ENCODE peak calls at places on chromosomes 5 and 9, in ten cellular contexts. J is neuronal stem cell; M is endodermal cell; X is OCI-LY7; T is CD4-positive, alpha-beta memory T cell; F is effector memory CD4-positive, alpha-beta T cell; S is stomach; Y is IMR-90; G is CD8-positive, alpha-beta memory T cell; D is cardiac muscle cell. K is an unnamed sample.
A peak's percentile ranks its signal among the peaks of the same experiment; 100 is the strongest.

GRCh38 chr5:154369682-154370081 is 76.1 kb upstream of the SAP30L start:
- DNase-seq in D (no peak), T (no peak), M (peak; percentile 69), S (no peak), F (no peak), G (no peak), J (no peak), X (no peak), Y (peak; percentile 36), K (no peak)

GRCh38 chr5:72517961-72518690 is 10.9 kb upstream of the ZNF366 start:
- DNase-seq in X (no peak), G (no peak), S (peak; percentile 72), Y (no peak), T (no peak), D (no peak), F (no peak), M (no peak), J (peak; percentile 49), K (no peak)

GRCh38 chr5:78727786-78728761 is 79.5 kb upstream of the LHFPL2 start:
- DNase-seq in S (peak; percentile 31), J (no peak), G (no peak), M (no peak), D (no peak), F (no peak), Y (no peak), X (peak; percentile 97), T (no peak), K (no peak)

GRCh38 chr5:72849546-72849945 is 33.1 kb downstream of the TNPO1 start:
- DNase-seq in G (no peak), Y (no peak), M (no peak), X (no peak), T (no peak), D (no peak), J (no peak), S (no peak), F (no peak), K (no peak)

GRCh38 chr5:76372320-76373054 is 30.6 kb upstream of the IQGAP2 start:
- DNase-seq in D (no peak), M (peak; percentile 71), Y (peak; percentile 95), J (no peak), G (no peak), F (no peak), S (no peak), T (no peak), X (no peak), K (no peak)

GRCh38 chr9:116905131-116905724 is 218.1 kb downstream of the TRIM32 start:
- DNase-seq in S (no peak), T (no peak), G (no peak), X (no peak), D (no peak), Y (no peak), F (no peak), M (no peak), J (peak; percentile 20), K (peak; percentile 35)

GRCh38 chr9:79382468-79382867 is 189.3 kb upstream of the TLE4 start:
- DNase-seq in Y (no peak), J (no peak), G (no peak), X (no peak), F (no peak), S (no peak), M (peak; percentile 67), D (no peak), T (no peak), K (no peak)

GRCh38 chr5:146516151-146516475 is at the start of gene GPR151:
- DNase-seq in S (no peak), Y (peak; percentile 9), X (no peak), T (no peak), G (no peak), F (no peak), D (peak; percentile 14), J (no peak), M (no peak), K (no peak)

GRCh38 chr5:178606269-178606668 is 16.1 kb upstream of the COL23A1 start:
- DNase-seq in J (no peak), F (no peak), Y (no peak), X (no peak), D (no peak), M (no peak), T (no peak), S (no peak), G (no peak), K (no peak)

GRCh38 chr5:6503342-6503741 is 54.7 kb downstream of the UBE2QL1 start:
- DNase-seq in G (no peak), F (no peak), X (no peak), S (no peak), Y (no peak), J (no peak), M (peak; percentile 10), T (no peak), D (no peak), K (no peak)

GRCh38 chr5:132305420-132305819 is 11.2 kb downstream of the SLC22A4 start:
- DNase-seq in F (no peak), Y (no peak), T (no peak), D (no peak), M (no peak), J (no peak), S (no peak), G (no peak), X (no peak), K (no peak)

GRCh38 chr5:87411586-87412416 is 929 bp downstream of the CCNH start:
- DNase-seq in Y (peak; percentile 63), T (peak; percentile 57), M (peak; percentile 57), F (no peak), D (no peak), G (peak; percentile 50), X (peak; percentile 46), S (peak; percentile 26), J (peak; percentile 0), K (peak; percentile 21)

GRCh38 chr5:95731571-95732554 is 727 bp downstream of the RHOBTB3 start:
- DNase-seq in M (peak; percentile 84), J (peak; percentile 32), Y (peak; percentile 34), F (no peak), S (peak; percentile 51), X (no peak), D (peak; percentile 60), T (peak; percentile 45), G (no peak), K (peak; percentile 71)

GRCh38 chr5:174608631-174609097 is 115.7 kb upstream of the MSX2 start:
- DNase-seq in S (peak; percentile 95), M (no peak), T (no peak), D (peak; percentile 28), F (no peak), Y (no peak), G (no peak), X (no peak), J (no peak), K (peak; percentile 23)

GRCh38 chr9:93253633-93254032 is 69.7 kb downstream of the WNK2 start:
- DNase-seq in X (no peak), T (no peak), D (no peak), F (no peak), G (no peak), J (no peak), S (no peak), M (no peak), Y (no peak), K (no peak)

DNA sequence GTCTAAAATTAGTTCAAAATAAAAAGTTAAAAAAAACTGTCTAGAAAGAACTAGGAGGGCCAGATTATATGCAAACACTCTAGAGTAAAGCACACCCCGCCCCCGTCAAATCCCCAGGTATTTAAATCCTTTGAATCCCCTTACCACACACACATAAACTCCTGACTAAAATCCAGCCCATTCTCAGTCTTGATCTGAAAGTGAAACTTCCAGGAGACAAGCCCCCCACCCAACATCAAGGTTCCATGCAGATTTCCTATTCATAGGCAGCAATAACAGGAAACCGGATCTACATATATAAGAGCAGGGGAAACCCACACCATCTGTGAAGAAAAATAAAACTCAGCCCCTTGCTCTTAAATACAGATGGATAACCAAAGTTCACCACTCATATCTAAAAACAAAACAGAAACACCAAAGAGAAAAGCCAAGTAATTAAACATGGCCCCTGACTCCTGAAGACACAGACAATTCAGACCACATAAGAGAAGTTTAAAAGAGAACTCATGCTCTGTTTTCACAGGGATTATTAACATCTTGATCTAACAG is 42.3 kb downstream of the MARCHF3 start:
- DNase-seq in G (no peak), T (peak; percentile 40), M (no peak), J (no peak), D (no peak), S (no peak), F (no peak), Y (no peak), X (peak; percentile 85), K (no peak)
- H3K27ac ChIP-seq in G (no peak overlapping the region), T (no peak overlapping the region), M (no peak overlapping the region), J (no peak overlapping the region), D (no peak overlapping the region), S (no peak overlapping the region), F (peak overlapping the region; percentile 6), Y (no peak overlapping the region), X (peak overlapping the region; percentile 94), K (no peak overlapping the region)

DNA sequence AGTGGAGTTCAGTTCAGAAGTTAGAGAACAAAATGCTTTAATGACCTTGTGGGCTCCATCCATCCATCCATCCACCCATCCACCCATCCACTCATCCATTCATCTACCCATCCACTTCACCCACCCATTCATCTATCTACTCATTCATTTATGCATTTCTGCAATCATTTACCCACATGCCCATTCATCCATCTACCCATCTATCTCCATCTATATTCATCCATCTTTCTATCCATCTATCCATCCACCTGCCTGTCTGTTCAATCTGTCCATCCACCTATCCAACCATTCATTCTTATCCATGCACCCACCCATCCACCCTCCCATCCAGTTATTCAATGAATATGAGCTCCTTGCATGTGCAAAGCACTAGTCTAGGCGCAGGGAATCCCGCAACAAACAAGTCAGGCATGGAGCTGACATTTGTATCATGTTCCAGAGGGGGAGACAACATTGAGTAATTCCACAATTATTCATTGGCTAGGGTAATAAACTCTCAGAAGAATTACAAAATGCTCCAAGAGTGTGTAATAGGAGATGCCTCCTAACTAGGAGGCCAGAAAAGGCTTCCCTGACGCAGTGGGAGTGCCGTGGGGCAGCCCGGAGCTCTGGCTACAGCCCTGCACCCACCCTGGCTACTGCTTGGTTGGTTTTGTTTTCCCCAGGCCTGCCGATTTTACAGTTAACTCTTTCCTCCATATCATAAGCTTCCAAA is 211.2 kb downstream of the NXNL2 start:
- DNase-seq in J (no peak), S (no peak), T (no peak), F (no peak), M (no peak), G (no peak), Y (peak; percentile 95), X (no peak), D (no peak), K (no peak)
- H3K27ac ChIP-seq in J (no peak overlapping the region), S (peak overlapping the region; percentile 78), T (no peak overlapping the region), F (no peak overlapping the region), M (no peak overlapping the region), G (no peak overlapping the region), Y (peak overlapping the region; percentile 93), X (no peak overlapping the region), D (peak overlapping the region; percentile 73), K (no peak overlapping the region)

GRCh38 chr5:98069876-98070512 is 703.5 kb upstream of the RGMB start:
- DNase-seq in D (no peak), X (no peak), G (no peak), S (no peak), T (no peak), M (no peak), F (no peak), Y (peak; percentile 43), J (no peak), K (no peak)
- H3K27ac ChIP-seq in D (no peak overlapping the region), X (no peak overlapping the region), G (no peak overlapping the region), S (no peak overlapping the region), T (no peak overlapping the region), M (no peak overlapping the region), F (no peak overlapping the region), Y (no peak overlapping the region), J (no peak overlapping the region), K (no peak overlapping the region)

DNA sequence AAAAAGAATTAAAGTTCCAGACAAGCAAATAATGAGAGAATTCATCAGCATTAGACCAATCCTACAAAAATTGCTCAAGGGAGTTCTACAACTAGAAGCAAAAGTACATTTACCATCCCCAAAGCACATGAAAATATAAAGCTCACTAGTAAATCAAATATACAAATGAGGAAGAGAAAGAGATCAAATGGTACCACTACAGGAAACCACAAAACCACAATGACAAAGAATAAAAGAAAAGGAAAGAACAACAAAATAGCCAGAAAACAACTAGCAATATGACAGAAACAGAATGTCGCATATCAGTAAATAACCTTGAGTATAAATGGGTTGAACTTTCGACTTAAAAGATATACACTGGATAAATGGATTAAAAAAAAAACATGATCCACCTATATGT is 739.0 kb downstream of the DTWD2 start:
- DNase-seq in D (no peak), M (no peak), F (no peak), S (no peak), Y (no peak), X (peak; percentile 48), T (no peak), G (no peak), J (no peak), K (no peak)
- H3K27ac ChIP-seq in D (no peak overlapping the region), M (no peak overlapping the region), F (no peak overlapping the region), S (no peak overlapping the region), Y (no peak overlapping the region), X (peak overlapping the region; percentile 29), T (no peak overlapping the region), G (no peak overlapping the region), J (no peak overlapping the region), K (no peak overlapping the region)